ENCODE peak calls at places on chromosome 20, in nine cellular contexts. B is COR-L47; K is SW 1271; M is T-helper 17 cell; L is heart left ventricle; A is fibroblast of mammary gland; E is stimulated activated CD4-positive, alpha-beta T cell treated with anti-CD3 and anti-CD28 coated beads, Interleukin-1b, Interleukin-23, amount 100 ng/mL, for 24 hours; J is AG09309; G is Caco-2. U is an unnamed sample.

GRCh38 chr20:42530855-42531674 is 658.6 kb downstream of the PTPRT start:
- DNase-seq in B (peak; percentile 61), K (no peak), M (no peak), L (no peak), A (peak; percentile 4), E (no peak), J (no peak), G (no peak), U (no peak)

GRCh38 chr20:24777746-24778145 is 171.3 kb upstream of the CST7 start:
- DNase-seq in B (no peak), K (no peak), M (no peak), L (no peak), A (no peak), E (no peak), J (no peak), G (peak; percentile 10), U (no peak)

GRCh38 chr20:5135363-5136012 is 8.7 kb downstream of the CDS2 start:
- DNase-seq in B (no peak), K (no peak), M (no peak), L (peak; percentile 16), A (no peak), E (no peak), J (no peak), G (no peak), U (no peak)

GRCh38 chr20:23366384-23366783 is 4.4 kb downstream of the GZF1 start:
- DNase-seq in B (no peak), K (no peak), M (no peak), L (no peak), A (no peak), E (no peak), J (no peak), G (no peak), U (no peak)

GRCh38 chr20:35091808-35092523 is 641 bp downstream of the TRPC4AP start:
- DNase-seq in B (peak; percentile 39), K (peak; percentile 70), M (no peak), L (no peak), A (peak; percentile 41), E (no peak), J (no peak), G (no peak), U (no peak)

GRCh38 chr20:53872561-53873248 is 197.7 kb downstream of the BCAS1 start:
- DNase-seq in B (no peak), K (no peak), M (peak; percentile 20), L (no peak), A (no peak), E (no peak), J (no peak), G (no peak), U (peak; percentile 18)

GRCh38 chr20:54291339-54292060 is 83.6 kb downstream of the PFDN4 start:
- DNase-seq in B (no peak), K (no peak), M (no peak), L (no peak), A (no peak), E (no peak), J (no peak), G (no peak), U (no peak)

GRCh38 chr20:54929191-54929590 is 453.8 kb downstream of the DOK5 start:
- DNase-seq in B (no peak), K (no peak), M (no peak), L (no peak), A (no peak), E (no peak), J (no peak), G (no peak), U (no peak)

GRCh38 chr20:63833776-63834544 is 2.9 kb upstream of the ZBTB46 start:
- DNase-seq in B (no peak), K (no peak), M (no peak), L (no peak), A (peak; percentile 30), E (no peak), J (no peak), G (no peak), U (no peak)

GRCh38 chr20:63309261-63310071 is 16.5 kb downstream of the COL20A1 start:
- DNase-seq in B (peak; percentile 44), K (no peak), M (no peak), L (no peak), A (peak; percentile 20), E (no peak), J (no peak), G (peak; percentile 79), U (no peak)

GRCh38 chr20:34069341-34070078 is 42.5 kb downstream of the EIF2S2 start:
- DNase-seq in B (peak; percentile 66), K (peak; percentile 88), M (peak; percentile 41), L (peak; percentile 71), A (peak; percentile 87), E (peak; percentile 15), J (peak; percentile 46), G (peak; percentile 86), U (peak; percentile 37)

GRCh38 chr20:31560900-31561598 is 44.0 kb upstream of the ID1 start:
- DNase-seq in B (no peak), K (peak; percentile 93), M (no peak), L (no peak), A (peak; percentile 98), E (no peak), J (peak; percentile 96), G (no peak), U (no peak)

GRCh38 chr20:15654208-15654649 is 919.0 kb downstream of the KIF16B start:
- DNase-seq in B (peak; percentile 19), K (peak; percentile 27), M (no peak), L (no peak), A (peak; percentile 52), E (no peak), J (no peak), G (peak; percentile 76), U (no peak)

GRCh38 chr20:34946661-34947060 is 8.9 kb downstream of the GSS start:
- DNase-seq in B (no peak), K (no peak), M (no peak), L (no peak), A (no peak), E (no peak), J (no peak), G (no peak), U (no peak)

GRCh38 chr20:48286571-48287551 is 501.6 kb upstream of the SULF2 start:
- DNase-seq in B (no peak), K (no peak), M (no peak), L (no peak), A (no peak), E (no peak), J (no peak), G (peak; percentile 86), U (no peak)

GRCh38 chr20:24691901-24692351 is 222.5 kb downstream of the SYNDIG1 start:
- DNase-seq in B (no peak), K (no peak), M (no peak), L (no peak), A (no peak), E (no peak), J (no peak), G (no peak), U (no peak)

GRCh38 chr20:55333798-55334197 is 671.5 kb downstream of the CBLN4 start:
- DNase-seq in B (no peak), K (no peak), M (no peak), L (no peak), A (no peak), E (no peak), J (no peak), G (no peak), U (no peak)

GRCh38 chr20:15708984-15709598 is 864.2 kb downstream of the KIF16B start:
- DNase-seq in B (peak; percentile 13), K (no peak), M (no peak), L (peak; percentile 27), A (peak; percentile 21), E (no peak), J (no peak), G (peak; percentile 43), U (no peak)

GRCh38 chr20:21360686-21361085 is 36.6 kb downstream of the NKX2-4 start:
- DNase-seq in B (no peak), K (no peak), M (no peak), L (no peak), A (peak; percentile 4), E (no peak), J (peak; percentile 29), G (no peak), U (no peak)

GRCh38 chr20:5531318-5532081 is 214.7 kb upstream of the PROKR2 start:
- DNase-seq in B (no peak), K (no peak), M (no peak), L (no peak), A (peak; percentile 71), E (no peak), J (no peak), G (no peak), U (no peak)

GRCh38 chr20:38890497-38890818 is 35.8 kb upstream of the FAM83D start:
- DNase-seq in B (no peak), K (no peak), M (no peak), L (no peak), A (no peak), E (no peak), J (no peak), G (no peak), U (no peak)

GRCh38 chr20:17662333-17663039 is 19.6 kb downstream of the RRBP1 start:
- DNase-seq in B (no peak), K (no peak), M (no peak), L (no peak), A (peak; percentile 98), E (no peak), J (no peak), G (peak; percentile 11), U (no peak)

GRCh38 chr20:8242827-8243764 is 111.0 kb downstream of the PLCB1 start:
- DNase-seq in B (no peak), K (no peak), M (no peak), L (peak; percentile 13), A (peak; percentile 21), E (no peak), J (no peak), G (no peak), U (no peak)

GRCh38 chr20:33016581-33017109 is 9.1 kb downstream of the BPIFB2 start:
- DNase-seq in B (no peak), K (no peak), M (no peak), L (no peak), A (no peak), E (no peak), J (no peak), G (no peak), U (no peak)

GRCh38 chr20:33276303-33277113 is 6.5 kb upstream of the BPIFB1 start:
- DNase-seq in B (no peak), K (no peak), M (no peak), L (no peak), A (no peak), E (no peak), J (no peak), G (peak; percentile 37), U (no peak)

GRCh38 chr20:38877483-38877882 is 48.7 kb upstream of the FAM83D start:
- DNase-seq in B (no peak), K (no peak), M (no peak), L (no peak), A (no peak), E (no peak), J (no peak), G (no peak), U (no peak)

GRCh38 chr20:37413354-37413753 is 67.4 kb downstream of the SRC start:
- DNase-seq in B (no peak), K (no peak), M (no peak), L (no peak), A (no peak), E (no peak), J (no peak), G (no peak), U (no peak)

GRCh38 chr20:25323486-25324246 is 67.0 kb downstream of the ABHD12 start:
- DNase-seq in B (no peak), K (no peak), M (no peak), L (no peak), A (no peak), E (no peak), J (no peak), G (no peak), U (no peak)

GRCh38 chr20:25533920-25534700 is 51.2 kb downstream of the NINL start:
- DNase-seq in B (no peak), K (no peak), M (no peak), L (no peak), A (no peak), E (no peak), J (no peak), G (no peak), U (no peak)

GRCh38 chr20:1440024-1440423 is 26.6 kb downstream of the NSFL1C start:
- DNase-seq in B (no peak), K (no peak), M (no peak), L (no peak), A (peak; percentile 26), E (no peak), J (no peak), G (no peak), U (no peak)